ENCODE peak calls at places on chromosomes 13 and 19, in four cellular contexts. One of them, this sample, is unnamed.

GRCh38 chr19:11247391-11247790 is 8.0 kb downstream of the ANGPTL8 start:
- DNase-seq in K562: no peak
- DNase-seq in GM12878: no peak
- DNase-seq in HepG2: no peak
- DNase-seq in this sample: no peak

GRCh38 chr13:99033814-99034213 is 56.0 kb upstream of the DOCK9 start:
- DNase-seq in K562: no peak
- DNase-seq in GM12878: no peak
- DNase-seq in HepG2: peak
- DNase-seq in this sample: peak

GRCh38 chr13:112990783-112991182 is 21.8 kb downstream of the MCF2L start:
- DNase-seq in K562: no peak
- DNase-seq in GM12878: no peak
- DNase-seq in HepG2: no peak
- DNase-seq in this sample: peak

GRCh38 chr19:1618157-1619093 is 13.2 kb upstream of the UQCR11 start:
- DNase-seq in K562: peak
- DNase-seq in GM12878: no peak
- DNase-seq in HepG2: peak
- DNase-seq in this sample: peak

GRCh38 chr19:47357788-47358680 is 8.9 kb downstream of the DHX34 start:
- DNase-seq in K562: peak
- DNase-seq in GM12878: no peak
- DNase-seq in HepG2: peak
- DNase-seq in this sample: peak

GRCh38 chr13:81048026-81048461 is 707.1 kb upstream of the SPRY2 start:
- DNase-seq in K562: no peak
- DNase-seq in GM12878: peak
- DNase-seq in HepG2: no peak
- DNase-seq in this sample: no peak

GRCh38 chr19:55423225-55423967 is 15.8 kb upstream of the UBE2S start:
- DNase-seq in K562: no peak
- DNase-seq in GM12878: no peak
- DNase-seq in HepG2: no peak
- DNase-seq in this sample: no peak

GRCh38 chr13:95354680-95355487 is 53.6 kb upstream of the ABCC4 start:
- DNase-seq in K562: no peak
- DNase-seq in GM12878: no peak
- DNase-seq in HepG2: peak
- DNase-seq in this sample: no peak

GRCh38 chr19:49889687-49890348 is 6.9 kb downstream of the IL4I1 start:
- DNase-seq in K562: peak
- DNase-seq in GM12878: no peak
- DNase-seq in HepG2: no peak
- DNase-seq in this sample: peak

GRCh38 chr19:7618366-7618765 is 11.0 kb downstream of the XAB2 start:
- DNase-seq in K562: peak
- DNase-seq in GM12878: no peak
- DNase-seq in HepG2: peak
- DNase-seq in this sample: peak

GRCh38 chr19:4267101-4267900 is 11.8 kb upstream of the SHD start:
- DNase-seq in K562: peak
- DNase-seq in GM12878: no peak
- DNase-seq in HepG2: peak
- DNase-seq in this sample: peak

GRCh38 chr19:31171936-31172335 is 177.3 kb downstream of the TSHZ3 start:
- DNase-seq in K562: no peak
- DNase-seq in GM12878: no peak
- DNase-seq in HepG2: no peak
- DNase-seq in this sample: no peak

GRCh38 chr13:51953347-51953746 is 57.9 kb downstream of the ATP7B start:
- DNase-seq in K562: no peak
- DNase-seq in GM12878: no peak
- DNase-seq in HepG2: no peak
- DNase-seq in this sample: no peak

GRCh38 chr19:18379803-18380747 is 5.9 kb upstream of the GDF15 start:
- DNase-seq in K562: peak
- DNase-seq in GM12878: no peak
- DNase-seq in HepG2: peak
- DNase-seq in this sample: no peak

GRCh38 chr19:5484398-5485285 is 29.4 kb downstream of the ZNRF4 start:
- DNase-seq in K562: no peak
- DNase-seq in GM12878: no peak
- DNase-seq in HepG2: peak
- DNase-seq in this sample: peak

GRCh38 chr13:39100996-39101751 is 62.9 kb downstream of the NHLRC3 start:
- DNase-seq in K562: no peak
- DNase-seq in GM12878: no peak
- DNase-seq in HepG2: no peak
- DNase-seq in this sample: no peak

GRCh38 chr19:42420055-42420544 is 7.1 kb downstream of the LIPE start:
- DNase-seq in K562: peak
- DNase-seq in GM12878: no peak
- DNase-seq in HepG2: peak
- DNase-seq in this sample: peak

GRCh38 chr19:12994701-12995595 is at the start of gene NFIX:
- DNase-seq in K562: peak
- DNase-seq in GM12878: no peak
- DNase-seq in HepG2: peak
- DNase-seq in this sample: peak

GRCh38 chr19:24159707-24160106 is 72.7 kb downstream of the ZNF254 start:
- DNase-seq in K562: peak
- DNase-seq in GM12878: no peak
- DNase-seq in HepG2: peak
- DNase-seq in this sample: peak
- TF ChIP-seq USF2 in K562: no peak
- TF ChIP-seq USF2 in GM12878: no peak
- TF ChIP-seq USF2 in HepG2: no peak
- TF ChIP-seq USF2 in this sample: no peak

GRCh38 chr13:45482571-45483173 is 17.9 kb downstream of the COG3 start:
- DNase-seq in K562: no peak
- DNase-seq in GM12878: no peak
- DNase-seq in HepG2: no peak
- DNase-seq in this sample: no peak
- TF ChIP-seq MXI1 in K562: no peak
- TF ChIP-seq MXI1 in GM12878: no peak
- TF ChIP-seq MXI1 in HepG2: no peak
- TF ChIP-seq MXI1 in this sample: no peak

GRCh38 chr13:53382008-53382407 is 353.4 kb downstream of the OLFM4 start:
- DNase-seq in K562: no peak
- DNase-seq in GM12878: no peak
- DNase-seq in HepG2: no peak
- DNase-seq in this sample: no peak
- TF ChIP-seq JUND in K562: no peak
- TF ChIP-seq JUND in GM12878: no peak
- TF ChIP-seq JUND in HepG2: no peak
- TF ChIP-seq JUND in this sample: no peak

DNA sequence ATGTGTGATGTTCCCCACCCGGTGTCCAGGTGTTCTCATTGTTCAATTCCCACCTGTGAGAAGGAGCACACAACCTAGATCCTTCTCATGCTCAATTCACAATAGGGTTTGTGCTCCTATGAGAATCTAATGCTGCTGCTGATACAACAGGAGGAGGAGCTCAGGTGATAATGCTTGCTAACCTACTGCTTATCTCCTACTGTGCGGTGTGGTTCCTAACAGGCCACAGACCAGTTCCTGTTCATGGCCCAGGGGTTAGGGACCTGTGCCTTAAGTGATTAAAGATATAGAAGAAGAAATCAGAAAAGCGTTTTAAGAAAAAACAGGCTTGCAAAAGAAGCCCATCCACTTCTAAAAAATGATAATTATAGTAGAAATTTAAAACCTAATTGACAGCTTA is 17.5 kb downstream of the DLEU7 start:
- DNase-seq in K562: no peak
- DNase-seq in GM12878: no peak
- DNase-seq in HepG2: no peak
- DNase-seq in this sample: no peak
- TF ChIP-seq USF2 in K562: no peak
- TF ChIP-seq USF2 in GM12878: no peak
- TF ChIP-seq USF2 in HepG2: no peak
- TF ChIP-seq USF2 in this sample: no peak

GRCh38 chr13:28161370-28161769 is 23.0 kb downstream of the PAN3 start:
- DNase-seq in K562: peak
- DNase-seq in GM12878: no peak
- DNase-seq in HepG2: peak
- DNase-seq in this sample: no peak
- TF ChIP-seq MXI1 in K562: no peak
- TF ChIP-seq MXI1 in GM12878: no peak
- TF ChIP-seq MXI1 in HepG2: no peak
- TF ChIP-seq MXI1 in this sample: no peak

DNA sequence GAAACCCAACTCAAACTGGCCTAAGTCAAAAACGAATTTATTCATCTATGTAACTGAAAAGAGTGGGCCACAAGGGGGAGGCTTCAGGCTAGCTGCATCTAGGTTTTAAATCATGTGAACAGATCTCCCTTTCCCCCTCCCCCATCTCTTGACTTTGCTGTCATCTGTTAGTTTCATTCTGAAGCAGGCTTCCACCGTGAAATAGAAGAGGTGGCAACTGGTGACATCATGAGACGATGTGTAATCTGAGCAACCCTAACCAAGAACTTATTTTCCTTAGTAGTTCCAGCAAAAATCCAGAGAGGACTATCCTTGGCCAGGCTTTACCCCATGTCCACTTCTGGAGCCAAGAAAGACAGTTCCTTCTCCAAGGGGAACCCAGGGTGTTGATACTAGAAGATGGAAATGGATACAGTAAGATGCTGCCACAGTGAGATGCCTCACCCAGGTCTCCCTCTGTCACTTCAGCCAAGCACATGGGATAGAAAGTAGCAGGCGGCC is 9.4 kb downstream of the SAMD4B start:
- DNase-seq in K562: peak
- DNase-seq in GM12878: peak
- DNase-seq in HepG2: no peak
- DNase-seq in this sample: no peak
- TF ChIP-seq JUND in K562: no peak
- TF ChIP-seq JUND in GM12878: no peak
- TF ChIP-seq JUND in HepG2: no peak
- TF ChIP-seq JUND in this sample: no peak